ENCODE peak calls at places on chromosome 15, in eight cellular contexts. R is A673, W is uterus, V is aorta, H is ascending aorta, Y is colonic mucosa, B is adrenal gland, Z is GM23248. S is an unnamed sample. For H3K4me1, the result is how much of the 10 kb centered on the place peaks cover.

GRCh38 chr15:45704329-45705249 is 69.8 kb downstream of the SQOR start:
- DNase-seq in Y (peak), H (no peak), V (peak), B (no peak), R (peak), W (peak), Z (peak), S (no peak)

GRCh38 chr15:51075364-51075763 is 19.3 kb downstream of the TNFAIP8L3 start:
- DNase-seq in W (peak), Y (no peak), H (no peak), Z (peak), R (no peak), V (no peak), B (no peak), S (no peak)

GRCh38 chr15:45429974-45430792 is 51.8 kb upstream of the GATM start:
- DNase-seq in V (peak), B (peak), W (peak), Z (peak), Y (peak), H (no peak), R (peak), S (peak)

GRCh38 chr15:93121994-93122910 is 33.2 kb upstream of the RGMA start:
- DNase-seq in W (no peak), Z (peak), B (no peak), H (no peak), R (peak), Y (no peak), V (no peak), S (no peak)

GRCh38 chr15:86553116-86553515 is 473.4 kb downstream of the AGBL1 start:
- DNase-seq in W (no peak), Z (no peak), B (no peak), H (no peak), V (no peak), R (no peak), Y (no peak), S (no peak)

GRCh38 chr15:71272932-71273331 is 157.7 kb downstream of the THSD4 start:
- DNase-seq in Y (no peak), V (no peak), B (no peak), R (no peak), W (no peak), Z (peak), H (no peak), S (no peak)

GRCh38 chr15:77059761-77060345 is 11.1 kb downstream of the TSPAN3 start:
- DNase-seq in W (no peak), Y (no peak), H (no peak), B (no peak), V (no peak), Z (peak), R (no peak), S (no peak)

GRCh38 chr15:45645026-45645980 is 10.5 kb downstream of the SQOR start:
- DNase-seq in Z (peak), W (no peak), Y (peak), V (no peak), B (no peak), H (no peak), R (no peak), S (no peak)

GRCh38 chr15:80844011-80844732 is 65.0 kb downstream of the CEMIP start:
- DNase-seq in V (no peak), R (no peak), W (no peak), H (no peak), Z (peak), Y (no peak), B (no peak), S (no peak)

GRCh38 chr15:57305009-57305408 is 71.3 kb upstream of the CGNL1 start:
- DNase-seq in Y (no peak), H (no peak), V (no peak), B (no peak), R (no peak), W (no peak), Z (no peak), S (no peak)

GRCh38 chr15:75215107-75216004 is 13.7 kb downstream of the C15orf39 start:
- DNase-seq in H (no peak), R (peak), Z (no peak), V (no peak), B (no peak), W (no peak), Y (no peak), S (no peak)

GRCh38 chr15:62326460-62327011 is 161.5 kb upstream of the C2CD4B start:
- DNase-seq in Z (no peak), Y (no peak), R (no peak), H (no peak), V (no peak), W (no peak), B (no peak), S (no peak)

GRCh38 chr15:97652700-97653167 is 307.8 kb upstream of the ARRDC4 start:
- DNase-seq in Z (no peak), H (no peak), Y (no peak), V (no peak), W (no peak), B (no peak), R (peak), S (no peak)

GRCh38 chr15:83565553-83566159 is 88.3 kb upstream of the ADAMTSL3 start:
- DNase-seq in W (no peak), B (no peak), V (no peak), R (peak), Y (no peak), H (no peak), Z (peak), S (no peak)

GRCh38 chr15:38991126-38991525 is 426.5 kb upstream of the RASGRP1 start:
- DNase-seq in Y (no peak), V (no peak), B (no peak), R (peak), H (no peak), Z (peak), W (no peak), S (no peak)

GRCh38 chr15:44584162-44584749 is 47.3 kb downstream of the EIF3J start:
- DNase-seq in W (no peak), R (peak), Z (peak), V (no peak), H (no peak), Y (peak), B (peak), S (peak)

GRCh38 chr15:82530606-82531379 is 9.5 kb downstream of the RPS17 start:
- DNase-seq in W (peak), R (peak), B (peak), Y (peak), H (no peak), Z (peak), V (peak), S (peak)

GRCh38 chr15:80418892-80419537 is 14.8 kb downstream of the ARNT2 start:
- DNase-seq in H (no peak), R (peak), W (no peak), Y (no peak), B (peak), V (no peak), Z (peak), S (no peak)

GRCh38 chr15:31158858-31159569 is 57.5 kb upstream of the TRPM1 start:
- DNase-seq in V (no peak), W (no peak), H (no peak), R (no peak), B (no peak), Y (no peak), Z (no peak), S (no peak)

GRCh38 chr15:29410342-29410741 is 140.7 kb upstream of the NSMCE3 start:
- DNase-seq in B (no peak), Y (no peak), H (no peak), V (no peak), R (no peak), W (no peak), Z (no peak), S (no peak)

GRCh38 chr15:66848666-66849392 is 146.8 kb downstream of the SMAD6 start:
- DNase-seq in B (no peak), W (no peak), R (no peak), V (no peak), Z (no peak), Y (peak), H (no peak), S (peak)

GRCh38 chr15:58627046-58627445 is 122.5 kb downstream of the ADAM10 start:
- DNase-seq in Z (no peak), V (no peak), H (no peak), Y (no peak), B (no peak), R (no peak), W (no peak), S (no peak)

GRCh38 chr15:72042865-72043264 is 75.1 kb downstream of the MYO9A start:
- DNase-seq in B (no peak), W (no peak), Y (no peak), R (no peak), Z (no peak), H (no peak), V (no peak), S (no peak)

GRCh38 chr15:62444104-62445027 is 279.3 kb upstream of the C2CD4B start:
- DNase-seq in Y (no peak), Z (peak), B (no peak), V (no peak), R (peak), H (peak), W (no peak), S (no peak)

GRCh38 chr15:80367094-80367493 is 37.1 kb upstream of the ARNT2 start:
- DNase-seq in H (no peak), W (no peak), R (peak), Z (peak), Y (no peak), V (no peak), B (no peak), S (no peak)

GRCh38 chr15:62648954-62649353 is 393.6 kb upstream of the TPM1 start:
- DNase-seq in W (no peak), H (no peak), V (no peak), Z (peak), R (peak), B (no peak), Y (no peak), S (no peak)

GRCh38 chr15:73858062-73858461 is 15.3 kb upstream of the TBC1D21 start:
- DNase-seq in Y (no peak), B (no peak), W (no peak), R (no peak), H (no peak), Z (no peak), V (no peak), S (no peak)

GRCh38 chr15:49421991-49422390 is 1.1 kb upstream of the FGF7 start:
- DNase-seq in Z (peak), V (peak), H (no peak), R (peak), Y (peak), W (peak), B (no peak), S (peak)

GRCh38 chr15:26875476-26875850 is 8.6 kb downstream of the GABRA5 start:
- DNase-seq in W (no peak), B (no peak), Y (no peak), H (no peak), R (no peak), V (no peak), Z (no peak), S (no peak)

GRCh38 chr15:98896002-98896721 is 111.4 kb downstream of the PGPEP1L start:
- DNase-seq in W (no peak), Z (peak), H (no peak), V (no peak), Y (no peak), B (no peak), R (no peak), S (no peak)

GRCh38 chr15:38899300-38899699 is 334.7 kb upstream of the RASGRP1 start:
- DNase-seq in B (no peak), H (no peak), V (no peak), W (no peak), Y (no peak), Z (peak), R (no peak), S (no peak)

GRCh38 chr15:58443291-58443690 is 11.5 kb downstream of the LIPC start:
- DNase-seq in V (no peak), B (no peak), R (no peak), H (no peak), W (no peak), Z (peak), Y (no peak), S (no peak)

GRCh38 chr15:25728816-25729215 is 134.3 kb downstream of the ATP10A start:
- DNase-seq in R (no peak), Y (no peak), H (no peak), W (no peak), Z (no peak), V (no peak), B (no peak), S (no peak)

GRCh38 chr15:92921215-92922131 is 21.3 kb downstream of the CHD2 start:
- DNase-seq in B (no peak), Y (no peak), V (no peak), H (no peak), Z (peak), W (no peak), R (no peak), S (no peak)

GRCh38 chr15:72827216-72827615 is 43.7 kb upstream of the ADPGK start:
- DNase-seq in B (no peak), R (no peak), Z (peak), W (no peak), Y (no peak), H (no peak), V (no peak), S (no peak)

GRCh38 chr15:39013262-39013661 is 448.6 kb upstream of the RASGRP1 start:
- DNase-seq in R (no peak), Y (no peak), Z (no peak), W (no peak), V (peak), B (no peak), H (no peak), S (no peak)

GRCh38 chr15:71649894-71650293 is 160.5 kb upstream of the NR2E3 start:
- DNase-seq in R (no peak), Y (peak), V (no peak), W (no peak), H (no peak), Z (peak), B (no peak), S (no peak)

GRCh38 chr15:23687143-23687470 is at the start of gene NDN:
- DNase-seq in Y (peak), R (no peak), W (peak), Z (peak), H (no peak), B (peak), V (peak), S (peak)

GRCh38 chr15:41934843-41935242 is 37.5 kb downstream of the EHD4 start:
- DNase-seq in Y (no peak), V (no peak), R (peak), B (no peak), H (no peak), W (no peak), Z (no peak), S (peak)
- H3K4me1 ChIP-seq in Y (under half), V (under half), R (under half), B (under half), H (under half), W (under half), Z (under half), S (half or more)

GRCh38 chr15:96340348-96340610 is 9.8 kb downstream of the NR2F2 start:
- DNase-seq in H (no peak), Z (no peak), R (no peak), B (no peak), Y (no peak), V (no peak), W (no peak), S (no peak)

GRCh38 chr15:96342143-96342466 is 11.6 kb downstream of the NR2F2 start:
- DNase-seq in R (peak), W (no peak), Y (no peak), V (no peak), B (no peak), H (no peak), Z (no peak), S (no peak)

GRCh38 chr15:96341465-96342142 is 11.1 kb downstream of the NR2F2 start:
- DNase-seq in R (peak), V (peak), W (no peak), Y (peak), B (peak), H (no peak), Z (no peak), S (peak)

GRCh38 chr15:96339662-96340347 is 9.3 kb downstream of the NR2F2 start:
- DNase-seq in W (no peak), Y (peak), R (peak), Z (peak), V (no peak), H (no peak), B (no peak), S (no peak)

GRCh38 chr15:96340611-96341464 is 10.3 kb downstream of the NR2F2 start:
- DNase-seq in Y (peak), V (peak), W (peak), R (peak), B (peak), Z (peak), H (no peak), S (peak)
- H3K4me3 ChIP-seq in Y (peak), V (peak), W (peak), R (peak), B (peak), Z (peak), H (peak), S (peak)

GRCh38 chr15:78445875-78446274 is 7.9 kb downstream of the IREB2 start:
- DNase-seq in R (no peak), W (no peak), Z (no peak), H (no peak), V (no peak), Y (no peak), B (no peak), S (no peak)
- H3K4me1 ChIP-seq in R (under half), W (under half), Z (under half), H (under half), V (under half), Y (under half), B (half or more), S (half or more)

GRCh38 chr15:47728886-47729285 is 11.6 kb downstream of the SEMA6D start:
- DNase-seq in R (no peak), W (no peak), V (no peak), Y (no peak), H (no peak), Z (no peak), B (no peak), S (no peak)

GRCh38 chr15:47727676-47728075 is 10.4 kb downstream of the SEMA6D start:
- DNase-seq in Z (no peak), W (no peak), B (no peak), H (no peak), V (no peak), Y (no peak), R (no peak), S (no peak)

GRCh38 chr15:47726399-47726823 is 9.1 kb downstream of the SEMA6D start:
- DNase-seq in H (no peak), W (no peak), V (no peak), R (no peak), Z (no peak), Y (no peak), B (no peak), S (no peak)

GRCh38 chr15:47727137-47727536 is 9.8 kb downstream of the SEMA6D start:
- DNase-seq in Y (no peak), B (no peak), V (no peak), H (no peak), R (no peak), Z (no peak), W (no peak), S (no peak)

DNA sequence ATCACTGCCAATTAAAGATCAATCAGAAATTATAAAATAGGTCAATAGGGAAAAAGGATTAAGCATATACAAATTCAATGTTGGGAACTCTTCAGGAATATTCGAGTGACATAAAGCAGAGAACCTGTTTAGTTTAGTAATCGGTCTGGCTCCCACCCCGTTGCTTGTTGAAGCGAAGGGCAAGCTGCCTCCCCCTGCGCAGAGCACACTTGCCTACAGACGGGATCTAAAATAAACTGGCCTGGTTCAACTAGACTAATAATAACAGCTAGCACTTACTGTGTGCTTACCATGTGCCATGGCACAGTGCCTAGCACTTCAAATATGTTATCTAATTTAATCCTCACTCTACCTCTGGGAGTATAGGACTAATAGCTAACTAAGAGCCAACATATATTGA is 8.6 kb downstream of the SEMA6D start:
- DNase-seq in B (no peak), Z (no peak), W (no peak), R (no peak), H (no peak), V (no peak), Y (no peak), S (no peak)
- H3K4me3 ChIP-seq in B (no peak), Z (no peak), W (no peak), R (no peak), H (no peak), V (no peak), Y (no peak), S (no peak)

GRCh38 chr15:63891079-63891762 is 57.5 kb upstream of the HERC1 start:
- DNase-seq in Y (peak), R (peak), W (peak), H (peak), Z (peak), V (peak), B (peak), S (peak)
- H3K4me1 ChIP-seq in Y (under half), R (under half), W (under half), H (under half), Z (under half), V (under half), B (under half), S (under half)

GRCh38 chr15:68143129-68143528 is 62.0 kb downstream of the CALML4 start:
- DNase-seq in B (no peak), Y (no peak), W (no peak), H (no peak), V (no peak), R (no peak), Z (no peak), S (no peak)
- H3K4me3 ChIP-seq in B (no peak), Y (no peak), W (no peak), H (no peak), V (no peak), R (no peak), Z (no peak), S (no peak)

DNA sequence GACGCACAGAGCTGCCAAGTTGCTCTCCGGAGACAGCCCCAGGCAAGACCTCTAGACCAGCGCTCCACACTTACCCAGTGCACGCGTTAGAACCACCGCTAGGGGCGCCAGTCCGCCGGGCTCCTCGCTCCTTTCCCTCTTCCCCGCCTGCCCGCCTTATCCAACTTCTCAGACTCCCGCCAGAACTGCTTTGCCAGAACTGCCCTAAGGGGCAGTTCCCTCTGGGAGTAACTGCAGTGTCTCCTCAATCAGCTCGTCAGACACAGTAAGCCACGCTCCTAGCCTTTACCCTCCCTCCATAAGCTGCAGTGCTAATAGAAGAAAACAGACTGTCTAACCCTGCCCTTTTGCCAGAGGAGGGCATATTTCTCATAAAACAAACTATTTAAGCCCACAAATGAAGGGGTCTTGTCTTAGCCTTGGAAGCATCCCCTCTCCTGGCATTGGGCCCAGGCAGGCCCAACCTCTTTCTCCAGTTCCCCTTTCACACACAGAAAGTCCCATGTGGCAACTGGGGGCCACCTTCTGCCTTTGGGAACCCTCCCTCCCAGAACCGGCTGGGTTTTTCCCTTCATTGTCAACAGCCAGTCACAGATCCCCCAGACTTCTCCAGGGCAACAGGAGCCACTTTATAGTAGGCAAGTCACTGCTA is 3.7 kb downstream of the BMF start:
- DNase-seq in R (peak), Z (peak), V (peak), B (peak), W (peak), H (peak), Y (peak), S (peak)
- H3K4me1 ChIP-seq in R (half or more), Z (under half), V (under half), B (under half), W (under half), H (half or more), Y (under half), S (half or more)

DNA sequence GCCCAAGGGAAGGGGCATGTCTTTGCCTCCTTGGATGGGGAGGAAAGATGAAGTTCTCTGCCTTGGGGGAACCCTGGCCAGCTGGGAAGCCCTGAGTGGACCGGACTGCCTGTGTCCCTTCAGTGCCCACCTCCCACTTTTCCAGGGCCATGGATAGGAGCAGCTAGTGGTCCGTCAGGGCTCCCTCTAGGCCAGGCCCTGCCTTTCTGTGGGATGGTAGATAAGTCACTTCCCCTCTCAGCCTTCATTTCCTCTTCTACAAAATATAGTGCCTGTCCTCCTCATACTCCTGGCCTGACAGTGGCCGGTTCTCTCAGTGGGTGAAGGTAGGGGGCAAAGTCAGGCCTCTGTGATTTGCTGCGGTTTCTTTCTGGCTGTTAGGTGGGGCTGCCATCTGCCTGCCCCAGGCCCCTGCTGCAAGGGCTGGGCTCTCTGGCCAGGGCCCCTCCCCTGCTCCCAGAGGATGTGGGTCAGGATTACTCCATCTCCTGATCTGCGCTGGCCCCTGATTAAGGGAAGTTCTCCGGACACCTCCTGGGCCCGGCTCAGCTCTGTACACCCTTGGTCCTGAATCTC is 1.4 kb downstream of the PLEKHO2 start:
- DNase-seq in W (peak), Y (no peak), V (peak), H (no peak), B (peak), R (no peak), Z (peak), S (peak)
- H3K4me3 ChIP-seq in W (peak), Y (peak), V (peak), H (peak), B (peak), R (peak), Z (peak), S (peak)